ENCODE peak calls at places on chromosome 5, in four cellular contexts. D is iris pigment epithelial cell; Y is effector memory CD4-positive, alpha-beta T cell; S is fibroblast of pulmonary artery. B is an unnamed sample.

GRCh38 chr5:14406554-14406849 is 175.1 kb upstream of the OTULINL start:
- DNase-seq in Y (no peak), S (peak), D (peak), B (no peak)

GRCh38 chr5:116522737-116523136 is 51.9 kb downstream of the SEMA6A start:
- DNase-seq in Y (no peak), S (no peak), D (no peak), B (no peak)

GRCh38 chr5:148374693-148375360 is 8.9 kb upstream of the FBXO38 start:
- DNase-seq in D (peak), Y (no peak), S (peak), B (no peak)

GRCh38 chr5:55407059-55407684 is 99.4 kb downstream of the MTREX start:
- DNase-seq in S (peak), D (peak), Y (no peak), B (no peak)

GRCh38 chr5:51384281-51384840 is 1.1 kb downstream of the ISL1 start:
- DNase-seq in Y (no peak), S (no peak), D (no peak), B (no peak)

GRCh38 chr5:142295084-142295758 is 29.6 kb downstream of the SPRY4 start:
- DNase-seq in D (peak), Y (no peak), S (peak), B (no peak)

GRCh38 chr5:127011961-127012644 is 18.3 kb downstream of the MARCHF3 start:
- DNase-seq in D (no peak), S (peak), Y (no peak), B (peak)

GRCh38 chr5:1855573-1855972 is 27.2 kb downstream of the IRX4 start:
- DNase-seq in D (no peak), Y (no peak), S (no peak), B (no peak)

GRCh38 chr5:78533356-78533755 is 115.2 kb downstream of the LHFPL2 start:
- DNase-seq in S (peak), Y (no peak), D (peak), B (no peak)

GRCh38 chr5:149130121-149130931 is 11.0 kb upstream of the ABLIM3 start:
- DNase-seq in D (no peak), Y (no peak), S (peak), B (no peak)

GRCh38 chr5:180599981-180600553 is 8.8 kb upstream of the SCGB3A1 start:
- DNase-seq in S (no peak), Y (no peak), D (no peak), B (no peak)

GRCh38 chr5:6820851-6821479 is 107.7 kb downstream of the TENT4A start:
- DNase-seq in S (peak), Y (peak), D (peak), B (no peak)

GRCh38 chr5:163889369-163889768 is 383.9 kb downstream of the MAT2B start:
- DNase-seq in Y (no peak), S (peak), D (peak), B (no peak)

GRCh38 chr5:109692011-109692410 is 2.3 kb downstream of the MAN2A1 start:
- DNase-seq in Y (no peak), D (peak), S (peak), B (no peak)

GRCh38 chr5:108521011-108521700 is 139.3 kb upstream of the FBXL17 start:
- DNase-seq in S (no peak), Y (no peak), D (no peak), B (peak)

GRCh38 chr5:108276187-108276586 is 105.7 kb downstream of the FBXL17 start:
- DNase-seq in D (no peak), Y (no peak), S (no peak), B (no peak)

B was measured in GM12878.